ENCODE peak calls at places on chromosomes 12 and 14, in seven cellular contexts. A is germinal center, G is LoVo, L is activated gamma-delta T cell, P is left lung, B is M059J, E is upper lobe of left lung. X is an unnamed sample.

GRCh38 chr14:100622234-100622633 is 35.0 kb upstream of the BEGAIN start:
- DNase-seq in A (no peak), G (no peak), L (no peak), P (peak; percentile 39), B (no peak), E (no peak), X (no peak)

GRCh38 chr14:99908653-99909250 is 115.5 kb downstream of the EML1 start:
- DNase-seq in A (no peak), G (no peak), L (no peak), P (no peak), B (no peak), E (no peak), X (no peak)

GRCh38 chr12:11553871-11554533 is 95.5 kb upstream of the ETV6 start:
- DNase-seq in A (peak; percentile 77), G (peak; percentile 75), L (no peak), P (no peak), B (peak; percentile 68), E (peak; percentile 36), X (peak; percentile 64)

GRCh38 chr12:101703487-101703886 is 6.0 kb downstream of the CHPT1 start:
- DNase-seq in A (no peak), G (no peak), L (no peak), P (no peak), B (no peak), E (no peak), X (no peak)

GRCh38 chr14:102215522-102216250 is 76.0 kb downstream of the WDR20 start:
- DNase-seq in A (no peak), G (no peak), L (no peak), P (no peak), B (no peak), E (no peak), X (no peak)

GRCh38 chr12:65952737-65953209 is 128.5 kb downstream of the HMGA2 start:
- DNase-seq in A (no peak), G (peak; percentile 34), L (no peak), P (no peak), B (no peak), E (no peak), X (peak; percentile 24)

GRCh38 chr14:50103558-50103957 is 12.8 kb downstream of the VCPKMT start:
- DNase-seq in A (no peak), G (no peak), L (no peak), P (no peak), B (no peak), E (no peak), X (no peak)

GRCh38 chr12:57208946-57209282 is 7.7 kb upstream of the NXPH4 start:
- DNase-seq in A (no peak), G (no peak), L (no peak), P (no peak), B (no peak), E (no peak), X (no peak)

GRCh38 chr14:59882957-59883356 is 12.4 kb upstream of the RTN1 start:
- DNase-seq in A (no peak), G (no peak), L (no peak), P (no peak), B (no peak), E (no peak), X (no peak)

GRCh38 chr14:89509891-89510290 is 92.9 kb upstream of the FOXN3 start:
- DNase-seq in A (no peak), G (no peak), L (no peak), P (no peak), B (peak; percentile 62), E (no peak), X (no peak)

GRCh38 chr14:96268426-96269358 is 12.7 kb downstream of the BDKRB1 start:
- DNase-seq in A (no peak), G (no peak), L (no peak), P (peak; percentile 46), B (peak; percentile 88), E (peak; percentile 36), X (peak; percentile 66)

GRCh38 chr12:124231980-124232653 is 62.8 kb upstream of the RFLNA start:
- DNase-seq in A (no peak), G (peak; percentile 54), L (no peak), P (peak; percentile 72), B (peak; percentile 58), E (peak; percentile 74), X (no peak)

GRCh38 chr12:49873361-49873934 is 30.3 kb downstream of the FAIM2 start:
- DNase-seq in A (no peak), G (no peak), L (no peak), P (no peak), B (peak; percentile 72), E (no peak), X (no peak)

GRCh38 chr14:75371297-75371696 is 56.5 kb upstream of the JDP2 start:
- DNase-seq in A (no peak), G (no peak), L (no peak), P (no peak), B (no peak), E (no peak), X (no peak)

GRCh38 chr12:7042847-7043246 is 17.7 kb upstream of the C1S start:
- DNase-seq in A (no peak), G (peak; percentile 28), L (no peak), P (no peak), B (peak; percentile 54), E (no peak), X (no peak)

GRCh38 chr12:125639826-125640225 is 574.6 kb downstream of the AACS start:
- DNase-seq in A (no peak), G (no peak), L (no peak), P (no peak), B (no peak), E (no peak), X (no peak)

GRCh38 chr14:55904086-55904485 is 214.1 kb upstream of the PELI2 start:
- DNase-seq in A (no peak), G (no peak), L (no peak), P (no peak), B (no peak), E (no peak), X (no peak)

GRCh38 chr12:76035045-76035444 is 3.5 kb upstream of the PHLDA1 start:
- DNase-seq in A (no peak), G (no peak), L (no peak), P (no peak), B (no peak), E (no peak), X (no peak)

GRCh38 chr12:116955382-116956021 is 44.8 kb downstream of the FBXW8 start:
- DNase-seq in A (peak; percentile 8), G (peak; percentile 16), L (no peak), P (peak; percentile 61), B (peak; percentile 20), E (peak; percentile 92), X (peak; percentile 72)

GRCh38 chr14:86961106-86961716 is 1031.8 kb downstream of the GALC start:
- DNase-seq in A (no peak), G (peak; percentile 4), L (no peak), P (no peak), B (no peak), E (no peak), X (peak; percentile 4)

GRCh38 chr14:75649337-75649736 is 11.3 kb downstream of the ERG28 start:
- DNase-seq in A (no peak), G (no peak), L (no peak), P (no peak), B (no peak), E (no peak), X (no peak)

GRCh38 chr14:81464253-81465001 is 64.3 kb upstream of the STON2 start:
- DNase-seq in A (peak; percentile 59), G (peak; percentile 58), L (no peak), P (no peak), B (peak; percentile 50), E (no peak), X (peak; percentile 65)

GRCh38 chr14:44989497-44990440 is 27.8 kb downstream of the TOGARAM1 start:
- DNase-seq in A (no peak), G (no peak), L (no peak), P (no peak), B (no peak), E (no peak), X (no peak)

GRCh38 chr12:65238609-65239008 is 39.9 kb upstream of the MSRB3 start:
- DNase-seq in A (no peak), G (no peak), L (no peak), P (no peak), B (no peak), E (no peak), X (no peak)

GRCh38 chr14:91115986-91116385 is 2.1 kb downstream of the DGLUCY start:
- DNase-seq in A (no peak), G (no peak), L (no peak), P (no peak), B (peak; percentile 88), E (no peak), X (no peak)

GRCh38 chr12:131642101-131642540 is 68.8 kb upstream of the SFSWAP start:
- DNase-seq in A (peak; percentile 25), G (no peak), L (no peak), P (no peak), B (no peak), E (no peak), X (no peak)

GRCh38 chr14:103491691-103492090 is 30.9 kb downstream of the CKB start:
- DNase-seq in A (no peak), G (no peak), L (no peak), P (no peak), B (no peak), E (no peak), X (no peak)

GRCh38 chr12:94761559-94761958 is 111.2 kb upstream of the TMCC3 start:
- DNase-seq in A (no peak), G (no peak), L (no peak), P (no peak), B (peak; percentile 93), E (no peak), X (peak; percentile 47)

GRCh38 chr12:47781479-47782371 is 8.7 kb downstream of the SLC48A1 start:
- DNase-seq in A (no peak), G (no peak), L (no peak), P (no peak), B (no peak), E (no peak), X (no peak)

GRCh38 chr14:51087024-51087423 is 7.9 kb downstream of the TRIM9 start:
- DNase-seq in A (no peak), G (peak; percentile 52), L (no peak), P (no peak), B (peak; percentile 28), E (no peak), X (peak; percentile 85)

GRCh38 chr14:98889107-98889835 is 382.7 kb downstream of the BCL11B start:
- DNase-seq in A (no peak), G (no peak), L (no peak), P (no peak), B (no peak), E (no peak), X (no peak)

GRCh38 chr12:22082190-22082701 is 36.2 kb downstream of the CMAS start:
- DNase-seq in A (no peak), G (no peak), L (no peak), P (no peak), B (no peak), E (no peak), X (no peak)

GRCh38 chr12:32080435-32080834 is 26.2 kb upstream of the BICD1 start:
- DNase-seq in A (no peak), G (no peak), L (no peak), P (no peak), B (no peak), E (no peak), X (no peak)

GRCh38 chr12:27982380-27982779 is 9.8 kb upstream of the PTHLH start:
- DNase-seq in A (no peak), G (no peak), L (no peak), P (no peak), B (peak; percentile 61), E (no peak), X (no peak)

GRCh38 chr14:104109731-104110361 is 24.3 kb downstream of the ASPG start:
- DNase-seq in A (no peak), G (no peak), L (no peak), P (no peak), B (no peak), E (no peak), X (no peak)